ENCODE peak calls at places on chromosomes 4 and X, in eight cellular contexts. N, S, W, T, P, V, L and F are unnamed samples. For H3K36me3, the result is how much of the 10 kb centered on the place peaks cover.

GRCh38 chr4:144582975-144583374 is 63.0 kb upstream of the HHIP start:
- DNase-seq in N (no peak), S (peak), W (no peak), T (no peak), P (no peak), V (no peak), L (no peak), F (no peak)

GRCh38 chr4:59553063-59553738 is 1646.9 kb upstream of the ADGRL3 start:
- DNase-seq in N (no peak), S (peak), W (no peak), T (no peak), P (no peak), V (no peak), L (no peak), F (no peak)

GRCh38 chrX:150926304-150926703 is 27.8 kb upstream of the CD99L2 start:
- DNase-seq in N (no peak), S (no peak), W (no peak), T (no peak), P (no peak), V (no peak), L (no peak), F (no peak)

GRCh38 chr4:180925800-180926199 is 1317.4 kb upstream of the TENM3 start:
- DNase-seq in N (no peak), S (peak), W (no peak), T (no peak), P (no peak), V (no peak), L (no peak), F (no peak)

GRCh38 chr4:41880840-41881831 is 54.1 kb upstream of the TMEM33 start:
- DNase-seq in N (no peak), S (no peak), W (no peak), T (peak), P (no peak), V (no peak), L (peak), F (no peak)

GRCh38 chrX:110086162-110086915 is 83.4 kb downstream of the TMEM164 start:
- DNase-seq in N (no peak), S (peak), W (no peak), T (no peak), P (no peak), V (no peak), L (no peak), F (no peak)

GRCh38 chrX:153494541-153495361 is at the start of gene BGN:
- DNase-seq in N (peak), S (peak), W (no peak), T (peak), P (no peak), V (peak), L (peak), F (peak)

GRCh38 chr4:90328558-90328957 is 201.4 kb downstream of the CCSER1 start:
- DNase-seq in N (no peak), S (peak), W (no peak), T (no peak), P (peak), V (no peak), L (no peak), F (no peak)

GRCh38 chr4:182917182-182918043 is at the start of gene DCTD:
- DNase-seq in N (peak), S (peak), W (peak), T (peak), P (peak), V (peak), L (peak), F (peak)

GRCh38 chr4:182916483-182917181 is 554 bp downstream of the DCTD start:
- DNase-seq in N (peak), S (peak), W (peak), T (no peak), P (peak), V (peak), L (peak), F (peak)

GRCh38 chr4:182913621-182914020 is 3.6 kb downstream of the DCTD start:
- DNase-seq in N (no peak), S (no peak), W (no peak), T (no peak), P (no peak), V (no peak), L (no peak), F (no peak)

GRCh38 chr4:182914357-182914756 is 2.8 kb downstream of the DCTD start:
- DNase-seq in N (no peak), S (no peak), W (no peak), T (no peak), P (no peak), V (no peak), L (no peak), F (no peak)

GRCh38 chr4:182913036-182913435 is 4.2 kb downstream of the DCTD start:
- DNase-seq in N (no peak), S (no peak), W (no peak), T (no peak), P (no peak), V (no peak), L (no peak), F (no peak)
- H3K36me3 ChIP-seq in N (under half), S (under half), W (half or more), T (under half), P (under half), V (under half), L (under half), F (under half)

DNA sequence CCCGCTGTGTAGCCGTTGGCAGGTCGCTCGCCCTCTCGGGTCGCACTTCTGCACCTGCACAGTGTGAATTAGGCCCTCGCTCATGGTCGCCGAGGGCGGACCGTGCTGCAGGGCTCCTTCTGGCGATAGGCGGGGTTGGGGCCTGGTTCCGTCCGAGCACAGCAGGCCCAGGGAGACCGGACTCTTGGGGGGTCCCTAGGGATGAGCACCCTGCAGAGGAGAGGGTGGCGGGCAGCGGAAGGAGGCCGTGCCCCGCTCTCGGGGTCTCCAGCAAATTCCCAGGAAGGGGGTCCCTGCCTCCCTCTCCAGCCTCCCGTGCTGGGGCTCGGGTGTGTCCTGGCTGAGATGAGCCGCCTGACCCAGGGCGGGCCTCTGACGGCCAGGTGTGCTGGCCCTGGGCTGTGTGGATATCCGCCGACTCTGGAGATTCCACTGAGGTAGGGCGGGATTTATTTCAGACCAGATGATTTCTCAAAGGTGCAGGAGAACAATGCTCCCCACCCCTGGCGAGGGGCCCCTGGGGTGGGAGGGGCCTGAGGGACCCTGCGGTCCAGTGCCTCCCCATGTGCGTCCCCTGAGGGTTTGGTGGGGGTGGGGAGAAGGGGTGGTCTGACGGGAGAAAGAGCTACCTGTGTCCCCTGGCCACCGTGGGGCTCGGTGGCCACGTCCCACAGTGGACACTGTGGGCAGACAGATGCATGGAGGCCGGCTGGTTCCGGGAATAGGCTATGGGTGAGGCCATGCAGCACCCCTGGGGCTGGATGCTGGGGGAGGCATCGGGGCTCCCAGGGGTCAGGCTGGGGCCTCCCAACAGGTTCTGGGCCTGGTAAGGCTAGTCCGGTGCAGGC is 867 bp upstream of the FAM53A start:
- DNase-seq in N (peak), S (no peak), W (no peak), T (peak), P (peak), V (peak), L (peak), F (peak)
- H3K4me3 ChIP-seq in N (peak), S (peak), W (peak), T (peak), P (peak), V (no peak), L (no peak), F (peak)

DNA sequence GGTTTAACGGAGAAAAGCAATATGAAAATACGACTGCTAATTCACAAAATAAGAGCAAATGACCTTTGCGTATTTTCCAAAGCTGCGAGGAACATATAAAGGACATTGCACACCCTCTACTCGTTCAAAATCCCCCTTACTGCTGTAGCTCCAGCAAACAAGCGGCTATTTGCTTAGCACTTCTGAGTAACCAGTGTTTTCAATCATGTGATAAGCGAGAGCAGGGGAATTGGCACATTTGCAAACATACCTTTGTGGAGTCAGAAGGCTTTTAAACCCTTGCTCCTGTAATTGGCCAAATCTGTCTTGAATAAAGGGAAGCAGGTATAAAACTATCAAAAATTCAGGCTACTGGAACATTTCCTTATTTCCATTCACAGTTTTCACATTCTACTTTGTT is 610.2 kb downstream of the UBE2NL start:
- DNase-seq in N (no peak), S (no peak), W (no peak), T (no peak), P (no peak), V (no peak), L (no peak), F (no peak)
- H3K36me3 ChIP-seq in N (under half), S (under half), W (under half), T (under half), P (under half), V (under half), L (under half), F (under half)

DNA sequence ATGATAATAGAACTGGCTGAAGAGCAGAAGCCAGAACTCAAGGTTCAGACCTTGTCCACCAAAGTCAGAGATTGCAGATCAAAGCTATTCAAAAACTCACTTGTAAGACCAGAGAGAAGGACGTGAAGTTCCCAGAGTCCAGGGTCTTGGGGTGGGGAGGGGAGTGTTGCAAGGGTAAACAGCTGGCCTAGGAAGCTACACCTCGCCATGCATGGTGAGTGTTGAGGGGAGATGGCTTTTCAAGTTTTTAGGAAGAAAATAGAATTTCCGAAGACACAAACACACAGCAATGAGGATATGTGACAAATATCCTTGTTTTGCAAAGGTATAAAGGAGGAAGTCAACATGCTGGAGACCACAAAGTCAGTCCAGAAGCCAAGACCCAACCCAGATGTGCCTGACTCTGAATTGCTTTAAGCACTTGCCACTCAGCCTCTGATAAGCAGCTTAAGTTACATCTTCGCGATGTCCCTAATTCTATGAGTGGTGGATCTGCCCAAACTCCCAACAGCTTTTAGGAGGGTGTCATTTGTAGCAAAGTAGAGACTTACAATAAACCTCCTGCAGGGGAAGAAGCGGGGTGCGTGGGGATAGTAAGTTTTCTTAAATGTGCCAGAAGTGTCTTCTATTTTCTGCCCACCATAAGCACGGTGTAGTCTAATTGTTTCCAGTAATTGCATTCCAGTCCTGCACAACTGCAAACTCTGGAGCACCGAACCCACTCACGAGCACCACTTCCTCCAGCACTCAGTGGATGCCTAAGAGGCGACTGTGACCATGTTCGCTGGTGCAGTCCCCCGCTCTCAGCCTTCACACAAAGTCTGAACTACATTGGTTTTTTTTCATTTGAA is 26.5 kb downstream of the HAND2 start:
- DNase-seq in N (no peak), S (no peak), W (no peak), T (peak), P (no peak), V (no peak), L (peak), F (no peak)
- H3K4me3 ChIP-seq in N (no peak), S (no peak), W (no peak), T (no peak), P (no peak), V (no peak), L (no peak), F (no peak)